ENCODE peak calls at places on chromosomes 12 and 14, in four cellular contexts. G is suprapubic skin, L is esophagus muscularis mucosa, U is HCT116. R is an unnamed sample.
A peak's percentile ranks its signal among the peaks of the same experiment; 100 is the strongest.

GRCh38 chr12:92046557-92046956 is 99.1 kb downstream of the BTG1 start:
- DNase-seq in L (no peak), G (no peak), U (no peak), R (no peak)

GRCh38 chr12:18141583-18141982 is 51.6 kb upstream of the RERGL start:
- DNase-seq in L (no peak), G (no peak), U (no peak), R (no peak)

GRCh38 chr14:67377916-67378315 is 17.8 kb downstream of the EIF2S1 start:
- DNase-seq in U (no peak), L (no peak), G (no peak), R (no peak)

GRCh38 chr12:27198036-27198435 is 46.0 kb upstream of the STK38L start:
- DNase-seq in G (no peak), L (peak; percentile 95), U (no peak), R (no peak)

GRCh38 chr12:79073506-79073905 is 208.9 kb downstream of the SYT1 start:
- DNase-seq in L (no peak), G (no peak), U (no peak), R (no peak)

GRCh38 chr14:102498005-102498677 is 11.4 kb downstream of the ANKRD9 start:
- DNase-seq in L (no peak), U (no peak), G (no peak), R (peak; percentile 60)

GRCh38 chr14:66473223-66473622 is 12.9 kb upstream of the CCDC196 start:
- DNase-seq in G (no peak), L (no peak), U (no peak), R (no peak)

GRCh38 chr12:46546634-46547273 is 174.2 kb upstream of the SLC38A2 start:
- DNase-seq in G (no peak), U (no peak), L (no peak), R (no peak)

GRCh38 chr12:59652098-59652497 is 56.3 kb downstream of the SLC16A7 start:
- DNase-seq in G (no peak), U (no peak), L (no peak), R (no peak)

GRCh38 chr12:63066782-63067181 is 84.2 kb downstream of the AVPR1A start:
- DNase-seq in L (no peak), U (no peak), G (no peak), R (no peak)

GRCh38 chr14:99259327-99259726 is 12.7 kb downstream of the BCL11B start:
- DNase-seq in L (no peak), U (no peak), G (no peak), R (no peak)

GRCh38 chr14:103422981-103423600 is 37.9 kb downstream of the MARK3 start:
- DNase-seq in U (no peak), G (no peak), L (no peak), R (no peak)

GRCh38 chr14:58243790-58244555 is 670 bp upstream of the PSMA3 start:
- DNase-seq in L (no peak), G (no peak), U (peak; percentile 26), R (no peak)

GRCh38 chr14:88470542-88471440 is 84.0 kb downstream of the PTPN21 start:
- DNase-seq in U (no peak), G (no peak), L (peak; percentile 26), R (no peak)

GRCh38 chr12:96445743-96446655 is 43.4 kb upstream of the CFAP54 start:
- DNase-seq in G (no peak), U (no peak), L (no peak), R (peak; percentile 12)

GRCh38 chr14:80658155-80658554 is 283.4 kb downstream of the CEP128 start:
- DNase-seq in U (no peak), G (no peak), L (no peak), R (no peak)

GRCh38 chr14:56244138-56244789 is 126.1 kb downstream of the PELI2 start:
- DNase-seq in U (no peak), L (no peak), G (no peak), R (no peak)

GRCh38 chr14:68791078-68791983 is 1.5 kb downstream of the ZFP36L1 start:
- DNase-seq in U (no peak), G (peak; percentile 74), L (peak; percentile 90), R (no peak)

GRCh38 chr14:33730163-33730562 is 220.7 kb downstream of the EGLN3 start:
- DNase-seq in G (no peak), L (no peak), U (no peak), R (no peak)

GRCh38 chr12:69779928-69780327 is 41.3 kb downstream of the RAB3IP start:
- DNase-seq in L (no peak), G (no peak), U (peak; percentile 27), R (no peak)

GRCh38 chr14:32611752-32612151 is 282.7 kb downstream of the AKAP6 start:
- DNase-seq in U (no peak), L (no peak), G (no peak), R (no peak)

GRCh38 chr12:53828598-53828997 is 76.8 kb upstream of the CISTR start:
- DNase-seq in L (no peak), G (no peak), U (no peak), R (no peak)

GRCh38 chr12:108850854-108851573 is 6.4 kb downstream of the SSH1 start:
- DNase-seq in L (no peak), G (peak; percentile 24), U (no peak), R (no peak)

GRCh38 chr12:88172844-88173407 is 30.8 kb downstream of the TMTC3 start:
- DNase-seq in L (no peak), G (no peak), U (no peak), R (no peak)

GRCh38 chr14:61498811-61499210 is 177.4 kb downstream of the PRKCH start:
- DNase-seq in U (no peak), G (no peak), L (no peak), R (no peak)

GRCh38 chr12:67747869-67748760 is 99.6 kb downstream of the DYRK2 start:
- DNase-seq in G (no peak), L (peak; percentile 72), U (peak; percentile 42), R (peak; percentile 56)

GRCh38 chr14:21846227-21846885 is 172.7 kb upstream of the OR4E1 start:
- DNase-seq in G (no peak), L (no peak), U (no peak), R (peak; percentile 49)

GRCh38 chr14:100190126-100190525 is 30.7 kb upstream of the DEGS2 start:
- DNase-seq in U (no peak), G (no peak), L (no peak), R (no peak)

GRCh38 chr12:130418261-130418660 is 80.6 kb downstream of the PIWIL1 start:
- DNase-seq in G (no peak), U (no peak), L (no peak), R (no peak)

GRCh38 chr12:100484178-100484886 is 10.7 kb downstream of the NR1H4 start:
- DNase-seq in G (no peak), L (no peak), U (no peak), R (no peak)

GRCh38 chr12:6552140-6552551 is 3.7 kb downstream of the IFFO1 start:
- DNase-seq in G (no peak), U (no peak), L (no peak), R (no peak)

GRCh38 chr14:44963775-44964380 is 1.9 kb downstream of the TOGARAM1 start:
- DNase-seq in G (no peak), L (no peak), U (no peak), R (no peak)

GRCh38 chr14:25007832-25008231 is 42.1 kb downstream of the STXBP6 start:
- DNase-seq in U (no peak), L (no peak), G (no peak), R (no peak)
- TF ChIP-seq POLR2A in U (no peak), L (no peak), G (no peak), R (no peak)

DNA sequence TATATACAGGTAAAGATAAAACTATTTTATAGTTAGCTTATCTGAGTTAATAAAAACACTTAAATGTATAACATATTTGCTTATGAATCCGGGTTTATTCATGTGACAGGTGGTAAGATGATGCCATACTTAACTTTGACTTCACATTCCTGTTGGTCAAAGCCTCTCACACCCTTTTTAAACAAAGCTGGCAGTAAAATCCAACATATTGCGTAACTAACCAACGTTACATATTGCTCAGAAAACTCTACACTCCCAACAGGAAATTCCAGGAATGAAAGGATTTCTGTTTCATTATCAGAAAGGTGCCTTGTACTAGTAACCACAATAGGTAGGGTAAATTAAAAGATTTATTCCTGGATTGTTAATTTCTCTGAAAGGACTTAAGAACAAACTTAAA is 23.7 kb upstream of the CATSPERB start:
- DNase-seq in L (no peak), G (no peak), U (peak; percentile 2), R (no peak)
- H3K27me3 ChIP-seq in L (no peaks in the 10 kb centered on the region), G (no peaks in the 10 kb centered on the region), U (no peaks in the 10 kb centered on the region), R (no peaks in the 10 kb centered on the region)

DNA sequence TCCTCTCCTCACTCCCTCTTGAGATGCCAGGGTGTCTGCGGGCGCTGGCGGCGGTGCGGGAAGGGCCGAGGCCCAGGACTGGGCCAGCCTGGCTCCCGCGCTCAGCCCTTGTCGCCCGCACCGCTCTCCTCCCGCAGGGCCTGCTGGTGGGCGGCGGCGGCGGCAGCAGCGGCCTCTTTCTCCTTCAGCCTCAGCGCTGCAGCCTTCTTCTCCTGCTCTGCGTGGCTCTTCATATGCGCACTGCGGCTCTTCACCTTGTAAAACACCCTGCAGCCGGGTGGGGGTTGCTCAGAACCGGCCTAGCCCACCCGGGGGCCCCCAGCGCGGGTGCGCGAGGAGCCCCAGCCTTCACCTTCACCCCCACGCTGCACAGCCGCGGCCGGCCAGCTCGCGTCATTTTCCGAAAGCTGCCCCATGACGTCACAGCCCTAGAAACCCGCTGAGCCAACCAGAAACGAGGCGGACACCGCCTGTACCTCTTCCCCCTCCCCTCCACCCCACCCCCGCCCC is 4.6 kb upstream of the PNMA1 start:
- DNase-seq in U (no peak), L (no peak), G (no peak), R (no peak)
- TF ChIP-seq POLR2AphosphoS5 in U (no peak), L (no peak), G (no peak), R (no peak)

GRCh38 chr14:74710477-74710876 is 2.4 kb downstream of the AREL1 start:
- DNase-seq in G (no peak), U (no peak), L (no peak), R (no peak)

GRCh38 chr14:74713395-74713735 is 421 bp downstream of the FCF1 start:
- DNase-seq in L (no peak), U (no peak), G (no peak), R (no peak)

GRCh38 chr14:74712499-74713394 is at the start of the genes AREL1 and FCF1:
- DNase-seq in G (peak; percentile 87), L (peak; percentile 94), U (peak; percentile 85), R (peak; percentile 84)
- TF ChIP-seq POLR2A in G (peak; percentile 76), L (peak; percentile 58), U (no peak), R (peak; percentile 75)

GRCh38 chr14:104445832-104446381 is 133.7 kb upstream of the C14orf180 start:
- DNase-seq in L (peak; percentile 64), G (peak; percentile 65), U (no peak), R (no peak)

GRCh38 chr14:104448721-104449120 is 130.8 kb upstream of the C14orf180 start:
- DNase-seq in G (no peak), U (no peak), L (no peak), R (no peak)

GRCh38 chr14:104446611-104447010 is 133.0 kb upstream of the C14orf180 start:
- DNase-seq in L (peak; percentile 55), U (no peak), G (peak; percentile 48), R (no peak)

GRCh38 chr14:104448321-104448720 is 131.2 kb upstream of the C14orf180 start:
- DNase-seq in G (no peak), U (no peak), L (no peak), R (no peak)

GRCh38 chr14:104447750-104448149 is 131.8 kb upstream of the C14orf180 start:
- DNase-seq in U (no peak), L (no peak), G (no peak), R (no peak)
- H3K27me3 ChIP-seq in U (peaks cover 6% of the 10 kb centered on the region), L (no peaks in the 10 kb centered on the region), G (peaks cover 24% of the 10 kb centered on the region), R (peaks cover 36% of the 10 kb centered on the region)